ENCODE peak calls at places on chromosomes 12 and 14, in five cellular contexts. O is kidney epithelial cell, L is RWPE2, A is heart left ventricle, C is MM.1S. S is an unnamed sample.

GRCh38 chr14:70619708-70620107 is 19.3 kb upstream of the MED6 start:
- DNase-seq in O (no peak), L (no peak), A (no peak), C (no peak), S (no peak)

GRCh38 chr14:81837304-81837703 is 303.7 kb upstream of the SEL1L start:
- DNase-seq in O (no peak), L (no peak), A (no peak), C (no peak), S (no peak)

GRCh38 chr14:24032727-24033418 is 18.9 kb upstream of the CARMIL3 start:
- DNase-seq in O (no peak), L (no peak), A (no peak), C (no peak), S (no peak)

GRCh38 chr14:68682166-68683103 is 110.4 kb downstream of the ZFP36L1 start:
- DNase-seq in O (peak; percentile 62), L (no peak), A (peak; percentile 81), C (no peak), S (peak; percentile 98)

GRCh38 chr14:71555654-71556559 is 376.3 kb upstream of the RGS6 start:
- DNase-seq in O (no peak), L (no peak), A (no peak), C (peak; percentile 78), S (no peak)

GRCh38 chr12:63978519-63978918 is 134.0 kb downstream of the SRGAP1 start:
- DNase-seq in O (no peak), L (no peak), A (no peak), C (no peak), S (peak; percentile 38)

GRCh38 chr14:82003418-82003817 is 469.8 kb upstream of the SEL1L start:
- DNase-seq in O (no peak), L (no peak), A (no peak), C (no peak), S (no peak)

GRCh38 chr12:122081697-122082221 is 3.2 kb downstream of the MLXIP start:
- DNase-seq in O (no peak), L (no peak), A (peak; percentile 72), C (peak; percentile 50), S (no peak)

GRCh38 chr12:67650528-67651379 is 2.2 kb downstream of the DYRK2 start:
- DNase-seq in O (no peak), L (no peak), A (no peak), C (no peak), S (no peak)

GRCh38 chr12:87687362-87687761 is 341.8 kb downstream of the C12orf50 start:
- DNase-seq in O (no peak), L (no peak), A (no peak), C (no peak), S (no peak)

GRCh38 chr14:77598366-77599050 is 17.9 kb downstream of the SPTLC2 start:
- DNase-seq in O (no peak), L (no peak), A (no peak), C (peak; percentile 14), S (no peak)

GRCh38 chr14:20332946-20333782 is at the start of gene CCNB1IP1:
- DNase-seq in O (peak; percentile 88), L (no peak), A (peak; percentile 78), C (peak; percentile 75), S (peak; percentile 89)

GRCh38 chr12:41486718-41487117 is 298.6 kb downstream of the PDZRN4 start:
- DNase-seq in O (peak; percentile 5), L (no peak), A (no peak), C (no peak), S (no peak)

GRCh38 chr12:22994276-22994675 is 369.3 kb downstream of the ETNK1 start:
- DNase-seq in O (no peak), L (no peak), A (no peak), C (no peak), S (no peak)

GRCh38 chr14:34596891-34597290 is 33.1 kb downstream of the SNX6 start:
- DNase-seq in O (no peak), L (no peak), A (no peak), C (no peak), S (no peak)

GRCh38 chr14:36657409-36658090 is 4.1 kb upstream of the PAX9 start:
- DNase-seq in O (no peak), L (peak; percentile 66), A (no peak), C (no peak), S (no peak)

GRCh38 chr14:21231020-21231652 is 38.1 kb downstream of the HNRNPC start:
- DNase-seq in O (no peak), L (no peak), A (no peak), C (no peak), S (no peak)

GRCh38 chr12:128613821-128614220 is 209.9 kb downstream of the SLC15A4 start:
- DNase-seq in O (no peak), L (no peak), A (no peak), C (no peak), S (no peak)

GRCh38 chr12:8697120-8697475 is 693 bp upstream of the RIMKLB start:
- DNase-seq in O (no peak), L (no peak), A (no peak), C (no peak), S (no peak)

GRCh38 chr12:10189653-10190052 is 10.8 kb downstream of the TMEM52B start:
- DNase-seq in O (no peak), L (no peak), A (no peak), C (no peak), S (no peak)

GRCh38 chr14:95710106-95710505 is 3.8 kb downstream of the TCL1A start:
- DNase-seq in O (no peak), L (no peak), A (no peak), C (no peak), S (no peak)

GRCh38 chr12:126369487-126370463 is 1304.5 kb downstream of the AACS start:
- DNase-seq in O (no peak), L (no peak), A (no peak), C (no peak), S (no peak)

GRCh38 chr12:108112815-108113556 is 16.1 kb upstream of the WSCD2 start:
- DNase-seq in O (no peak), L (no peak), A (no peak), C (no peak), S (no peak)

GRCh38 chr12:48985475-48985897 is 7.4 kb downstream of the WNT1 start:
- DNase-seq in O (no peak), L (peak; percentile 43), A (peak; percentile 68), C (no peak), S (no peak)

GRCh38 chr14:45838597-45838996 is 585.6 kb upstream of the MIS18BP1 start:
- DNase-seq in O (no peak), L (no peak), A (no peak), C (no peak), S (no peak)
- TF ChIP-seq CTCF in O (peak; percentile 20), L (peak; percentile 66), A (no peak), C (no peak), S (no peak)

GRCh38 chr12:53983580-53984572 is 1.1 kb upstream of the HOXC10 start:
- DNase-seq in O (no peak), L (no peak), A (no peak), C (no peak), S (no peak)

GRCh38 chr12:53985358-53985899 is 483 bp downstream of the HOXC10 start:
- DNase-seq in O (no peak), L (no peak), A (no peak), C (no peak), S (no peak)

GRCh38 chr12:53985900-53986685 is 1.1 kb downstream of the HOXC10 start:
- DNase-seq in O (no peak), L (no peak), A (no peak), C (no peak), S (no peak)

GRCh38 chr12:53986686-53987180 is 1.8 kb downstream of the HOXC10 start:
- DNase-seq in O (no peak), L (no peak), A (no peak), C (no peak), S (no peak)

GRCh38 chr12:53984901-53985357 is at the start of gene HOXC10:
- DNase-seq in O (peak; percentile 83), L (peak; percentile 88), A (peak; percentile 50), C (peak; percentile 77), S (peak; percentile 83)
- H3K4me3 ChIP-seq in O (peak within 1 kb of the TSS; percentile 60), L (peak within 1 kb of the TSS; percentile 20), A (peak within 1 kb of the TSS; percentile 15), C (no peak within 1 kb of the TSS), S (peak within 1 kb of the TSS; percentile 51)

GRCh38 chr12:95003921-95004272 is 400 bp upstream of the NDUFA12 start:
- DNase-seq in O (no peak), L (no peak), A (no peak), C (no peak), S (no peak)
- TF ChIP-seq CTCF in O (no peak), L (no peak), A (no peak), C (no peak), S (no peak)

GRCh38 chr14:91927800-91928199 is 19.7 kb downstream of the FBLN5 start:
- DNase-seq in O (no peak), L (no peak), A (no peak), C (no peak), S (no peak)

GRCh38 chr14:91929700-91930099 is 17.8 kb downstream of the FBLN5 start:
- DNase-seq in O (no peak), L (no peak), A (no peak), C (no peak), S (no peak)

GRCh38 chr14:91935621-91936020 is 11.9 kb downstream of the FBLN5 start:
- DNase-seq in O (no peak), L (no peak), A (no peak), C (no peak), S (no peak)

GRCh38 chr14:91934554-91935285 is 12.8 kb downstream of the FBLN5 start:
- DNase-seq in O (no peak), L (no peak), A (peak; percentile 47), C (no peak), S (no peak)

DNA sequence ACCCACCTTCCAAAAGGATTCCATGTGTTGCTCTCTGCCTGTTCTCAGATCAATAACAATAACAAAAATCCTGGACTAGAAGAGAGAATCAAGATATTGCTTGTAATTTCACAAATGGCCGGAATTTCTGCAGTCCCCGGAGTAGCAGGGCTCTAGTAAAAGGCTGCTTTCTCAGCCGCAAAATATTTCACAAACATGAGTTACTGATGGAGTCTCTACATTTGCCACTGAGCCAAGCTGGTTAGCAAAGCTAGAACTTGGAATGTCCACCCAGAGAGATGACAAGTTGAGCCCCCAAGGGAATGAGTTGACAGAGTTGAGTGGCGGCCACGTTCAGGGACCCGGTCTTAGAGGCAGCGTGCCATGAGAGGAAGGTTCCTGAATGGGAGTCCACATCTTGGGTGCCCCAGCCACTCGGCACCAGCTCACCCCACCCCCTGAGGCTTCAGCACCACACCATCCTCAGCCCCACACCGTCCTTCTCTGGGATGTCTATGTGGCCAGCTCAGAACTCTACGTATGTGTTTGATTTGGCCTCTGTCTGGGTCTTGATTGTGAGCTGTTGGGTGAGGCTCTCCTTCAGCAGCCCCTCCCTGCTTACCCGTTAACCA is 15.9 kb downstream of the FBLN5 start:
- DNase-seq in O (no peak), L (no peak), A (no peak), C (no peak), S (no peak)
- H3K4me3 ChIP-seq in O (no peak overlapping the region), L (no peak overlapping the region), A (no peak overlapping the region), C (no peak overlapping the region), S (no peak overlapping the region)

GRCh38 chr14:103385153-103385993 is at the start of gene MARK3:
- DNase-seq in O (peak; percentile 86), L (peak; percentile 98), A (peak; percentile 98), C (peak; percentile 91), S (peak; percentile 80)
- TF ChIP-seq CTCF in O (no peak), L (peak; percentile 31), A (peak; percentile 37), C (no peak), S (no peak)